ENCODE peak calls at places on chromosome 4, in ten cellular contexts. One of them, this sample, is unnamed.

GRCh38 chr4:183828125-183828524 is 77.0 kb upstream of the STOX2 start:
- DNase-seq in upper lobe of left lung: no peak
- DNase-seq in heart left ventricle: no peak
- DNase-seq in foreskin fibroblast: no peak
- DNase-seq in adrenal gland: no peak
- DNase-seq in adipocyte: no peak
- DNase-seq in fibroblast of lung: no peak
- DNase-seq in transverse colon: peak; percentile 29
- DNase-seq in ascending aorta: no peak
- DNase-seq in retinal pigment epithelial cell: no peak
- DNase-seq in this sample: no peak

GRCh38 chr4:127965803-127966175 is 583 bp downstream of the ABHD18 start:
- DNase-seq in upper lobe of left lung: peak; percentile 90
- DNase-seq in heart left ventricle: peak; percentile 53
- DNase-seq in foreskin fibroblast: peak; percentile 52
- DNase-seq in adrenal gland: peak; percentile 36
- DNase-seq in adipocyte: peak; percentile 40
- DNase-seq in fibroblast of lung: peak; percentile 21
- DNase-seq in transverse colon: peak; percentile 70
- DNase-seq in ascending aorta: no peak
- DNase-seq in retinal pigment epithelial cell: peak; percentile 3
- DNase-seq in this sample: no peak

GRCh38 chr4:118076958-118077766 is 42.9 kb downstream of the NDST3 start:
- DNase-seq in upper lobe of left lung: no peak
- DNase-seq in heart left ventricle: no peak
- DNase-seq in foreskin fibroblast: peak; percentile 46
- DNase-seq in adrenal gland: no peak
- DNase-seq in adipocyte: peak; percentile 50
- DNase-seq in fibroblast of lung: peak; percentile 0
- DNase-seq in transverse colon: peak; percentile 11
- DNase-seq in ascending aorta: no peak
- DNase-seq in retinal pigment epithelial cell: no peak
- DNase-seq in this sample: no peak

GRCh38 chr4:109385260-109385659 is 48.4 kb upstream of the SEC24B start:
- DNase-seq in upper lobe of left lung: peak; percentile 48
- DNase-seq in heart left ventricle: no peak
- DNase-seq in foreskin fibroblast: no peak
- DNase-seq in adrenal gland: no peak
- DNase-seq in adipocyte: no peak
- DNase-seq in fibroblast of lung: no peak
- DNase-seq in transverse colon: no peak
- DNase-seq in ascending aorta: no peak
- DNase-seq in retinal pigment epithelial cell: no peak
- DNase-seq in this sample: no peak

GRCh38 chr4:99324978-99325377 is 3.8 kb upstream of the ADH1B start:
- DNase-seq in upper lobe of left lung: no peak
- DNase-seq in heart left ventricle: peak; percentile 54
- DNase-seq in foreskin fibroblast: peak; percentile 92
- DNase-seq in adrenal gland: peak; percentile 44
- DNase-seq in adipocyte: peak; percentile 96
- DNase-seq in fibroblast of lung: peak; percentile 17
- DNase-seq in transverse colon: peak; percentile 51
- DNase-seq in ascending aorta: peak; percentile 83
- DNase-seq in retinal pigment epithelial cell: no peak
- DNase-seq in this sample: no peak

GRCh38 chr4:26083987-26084386 is 170.0 kb downstream of the SMIM20 start:
- DNase-seq in upper lobe of left lung: no peak
- DNase-seq in heart left ventricle: no peak
- DNase-seq in foreskin fibroblast: peak; percentile 95
- DNase-seq in adrenal gland: no peak
- DNase-seq in adipocyte: peak; percentile 90
- DNase-seq in fibroblast of lung: peak; percentile 96
- DNase-seq in transverse colon: no peak
- DNase-seq in ascending aorta: no peak
- DNase-seq in retinal pigment epithelial cell: peak; percentile 80
- DNase-seq in this sample: no peak

GRCh38 chr4:117626664-117627063 is 407.6 kb upstream of the NDST3 start:
- DNase-seq in upper lobe of left lung: no peak
- DNase-seq in heart left ventricle: no peak
- DNase-seq in foreskin fibroblast: no peak
- DNase-seq in adrenal gland: no peak
- DNase-seq in adipocyte: no peak
- DNase-seq in fibroblast of lung: no peak
- DNase-seq in transverse colon: no peak
- DNase-seq in ascending aorta: no peak
- DNase-seq in retinal pigment epithelial cell: no peak
- DNase-seq in this sample: no peak

GRCh38 chr4:78379040-78379439 is 172.5 kb upstream of the ANXA3 start:
- DNase-seq in upper lobe of left lung: no peak
- DNase-seq in heart left ventricle: no peak
- DNase-seq in foreskin fibroblast: peak; percentile 14
- DNase-seq in adrenal gland: no peak
- DNase-seq in adipocyte: no peak
- DNase-seq in fibroblast of lung: peak; percentile 15
- DNase-seq in transverse colon: no peak
- DNase-seq in ascending aorta: no peak
- DNase-seq in retinal pigment epithelial cell: no peak
- DNase-seq in this sample: no peak

GRCh38 chr4:180560896-180561295 is 1682.3 kb upstream of the TENM3 start:
- DNase-seq in upper lobe of left lung: no peak
- DNase-seq in heart left ventricle: no peak
- DNase-seq in foreskin fibroblast: no peak
- DNase-seq in adrenal gland: no peak
- DNase-seq in adipocyte: peak; percentile 88
- DNase-seq in fibroblast of lung: peak; percentile 73
- DNase-seq in transverse colon: no peak
- DNase-seq in ascending aorta: no peak
- DNase-seq in retinal pigment epithelial cell: peak; percentile 51
- DNase-seq in this sample: no peak

GRCh38 chr4:48944252-48944651 is 37.7 kb upstream of the OCIAD2 start:
- DNase-seq in upper lobe of left lung: no peak
- DNase-seq in heart left ventricle: no peak
- DNase-seq in foreskin fibroblast: no peak
- DNase-seq in adrenal gland: no peak
- DNase-seq in adipocyte: no peak
- DNase-seq in fibroblast of lung: peak; percentile 71
- DNase-seq in transverse colon: peak; percentile 33
- DNase-seq in ascending aorta: no peak
- DNase-seq in retinal pigment epithelial cell: no peak
- DNase-seq in this sample: no peak

GRCh38 chr4:96983830-96984229 is 1143.9 kb downstream of the PDHA2 start:
- DNase-seq in upper lobe of left lung: no peak
- DNase-seq in heart left ventricle: no peak
- DNase-seq in foreskin fibroblast: no peak
- DNase-seq in adrenal gland: no peak
- DNase-seq in adipocyte: no peak
- DNase-seq in fibroblast of lung: no peak
- DNase-seq in transverse colon: no peak
- DNase-seq in ascending aorta: no peak
- DNase-seq in retinal pigment epithelial cell: no peak
- DNase-seq in this sample: no peak

GRCh38 chr4:103026868-103027267 is 7.4 kb upstream of the SLC9B1 start:
- DNase-seq in upper lobe of left lung: no peak
- DNase-seq in heart left ventricle: no peak
- DNase-seq in foreskin fibroblast: peak; percentile 20
- DNase-seq in adrenal gland: no peak
- DNase-seq in adipocyte: no peak
- DNase-seq in fibroblast of lung: no peak
- DNase-seq in transverse colon: no peak
- DNase-seq in ascending aorta: no peak
- DNase-seq in retinal pigment epithelial cell: no peak
- DNase-seq in this sample: no peak

GRCh38 chr4:61520688-61521160 is 320.6 kb downstream of the ADGRL3 start:
- DNase-seq in upper lobe of left lung: no peak
- DNase-seq in heart left ventricle: no peak
- DNase-seq in foreskin fibroblast: peak; percentile 19
- DNase-seq in adrenal gland: no peak
- DNase-seq in adipocyte: no peak
- DNase-seq in fibroblast of lung: peak; percentile 85
- DNase-seq in transverse colon: no peak
- DNase-seq in ascending aorta: no peak
- DNase-seq in retinal pigment epithelial cell: peak; percentile 68
- DNase-seq in this sample: no peak

GRCh38 chr4:77994194-77994721 is 62.9 kb upstream of the FRAS1 start:
- DNase-seq in upper lobe of left lung: no peak
- DNase-seq in heart left ventricle: peak; percentile 24
- DNase-seq in foreskin fibroblast: peak; percentile 81
- DNase-seq in adrenal gland: no peak
- DNase-seq in adipocyte: peak; percentile 88
- DNase-seq in fibroblast of lung: peak; percentile 67
- DNase-seq in transverse colon: no peak
- DNase-seq in ascending aorta: no peak
- DNase-seq in retinal pigment epithelial cell: peak; percentile 49
- DNase-seq in this sample: no peak

GRCh38 chr4:24770111-24770584 is 25.2 kb upstream of the SOD3 start:
- DNase-seq in upper lobe of left lung: no peak
- DNase-seq in heart left ventricle: no peak
- DNase-seq in foreskin fibroblast: peak; percentile 91
- DNase-seq in adrenal gland: no peak
- DNase-seq in adipocyte: peak; percentile 32
- DNase-seq in fibroblast of lung: peak; percentile 98
- DNase-seq in transverse colon: no peak
- DNase-seq in ascending aorta: no peak
- DNase-seq in retinal pigment epithelial cell: peak; percentile 90
- DNase-seq in this sample: no peak

GRCh38 chr4:5887361-5888221 is 5.3 kb downstream of the CRMP1 start:
- DNase-seq in upper lobe of left lung: no peak
- DNase-seq in heart left ventricle: no peak
- DNase-seq in foreskin fibroblast: no peak
- DNase-seq in adrenal gland: no peak
- DNase-seq in adipocyte: no peak
- DNase-seq in fibroblast of lung: peak; percentile 25
- DNase-seq in transverse colon: no peak
- DNase-seq in ascending aorta: no peak
- DNase-seq in retinal pigment epithelial cell: no peak
- DNase-seq in this sample: no peak
- H3K4me3 ChIP-seq in upper lobe of left lung: peak overlapping the region; percentile 0
- H3K4me3 ChIP-seq in heart left ventricle: peak overlapping the region; percentile 42
- H3K4me3 ChIP-seq in foreskin fibroblast: no peak overlapping the region
- H3K4me3 ChIP-seq in adrenal gland: no peak overlapping the region
- H3K4me3 ChIP-seq in adipocyte: no peak overlapping the region
- H3K4me3 ChIP-seq in fibroblast of lung: no peak overlapping the region
- H3K4me3 ChIP-seq in transverse colon: peak overlapping the region; percentile 27
- H3K4me3 ChIP-seq in ascending aorta: peak overlapping the region; percentile 49
- H3K4me3 ChIP-seq in retinal pigment epithelial cell: peak overlapping the region; percentile 15
- H3K4me3 ChIP-seq in this sample: peak overlapping the region; percentile 68

DNA sequence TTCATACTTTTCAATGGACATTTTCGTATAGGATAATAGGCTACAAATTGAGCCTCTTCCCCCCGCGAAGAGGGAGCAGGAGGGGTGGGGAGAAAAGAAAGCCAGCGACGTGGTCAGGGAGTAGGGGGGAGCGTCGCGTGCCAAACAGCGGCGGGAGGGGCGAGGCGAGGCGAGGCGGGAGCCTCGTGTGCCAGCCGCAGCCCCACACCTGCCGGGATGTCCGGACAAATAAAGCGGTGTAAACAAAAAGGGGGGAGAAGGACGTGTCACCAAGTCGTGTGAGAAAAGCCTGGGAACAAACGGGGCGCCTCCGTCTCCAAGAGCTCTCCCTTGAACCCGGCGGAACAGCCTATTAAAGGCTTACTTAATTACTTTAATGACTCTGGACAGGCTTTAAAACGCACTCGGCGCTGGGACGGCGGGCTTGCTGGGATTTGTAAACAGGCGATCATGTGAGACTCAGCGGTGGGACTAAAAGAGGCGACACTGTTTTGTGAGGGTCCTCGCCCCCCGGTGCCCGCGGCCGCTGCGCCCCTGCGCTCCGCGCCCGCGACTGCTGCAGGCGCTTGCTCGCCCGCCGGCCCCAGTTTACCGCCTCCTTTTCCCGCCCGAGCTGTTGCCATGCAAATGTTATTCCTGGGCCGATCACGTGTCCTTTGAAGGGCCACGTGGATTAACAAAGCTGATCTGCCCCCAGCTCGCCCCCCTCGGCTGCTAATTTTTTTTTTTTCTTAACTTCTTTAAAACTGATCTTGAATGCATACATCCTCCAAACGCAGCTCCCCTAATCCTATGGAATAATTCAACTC is at the start of gene HELT:
- DNase-seq in upper lobe of left lung: peak; percentile 79
- DNase-seq in heart left ventricle: no peak
- DNase-seq in foreskin fibroblast: peak; percentile 17
- DNase-seq in adrenal gland: no peak
- DNase-seq in adipocyte: no peak
- DNase-seq in fibroblast of lung: no peak
- DNase-seq in transverse colon: no peak
- DNase-seq in ascending aorta: no peak
- DNase-seq in retinal pigment epithelial cell: no peak
- DNase-seq in this sample: no peak
- H3K4me3 ChIP-seq in upper lobe of left lung: no peak within 1 kb of the TSS
- H3K4me3 ChIP-seq in heart left ventricle: peak within 1 kb of the TSS; percentile 5
- H3K4me3 ChIP-seq in foreskin fibroblast: no peak within 1 kb of the TSS
- H3K4me3 ChIP-seq in adrenal gland: no peak within 1 kb of the TSS
- H3K4me3 ChIP-seq in adipocyte: no peak within 1 kb of the TSS
- H3K4me3 ChIP-seq in fibroblast of lung: no peak within 1 kb of the TSS
- H3K4me3 ChIP-seq in transverse colon: no peak within 1 kb of the TSS
- H3K4me3 ChIP-seq in ascending aorta: peak within 1 kb of the TSS; percentile 42
- H3K4me3 ChIP-seq in retinal pigment epithelial cell: no peak within 1 kb of the TSS
- H3K4me3 ChIP-seq in this sample: no peak within 1 kb of the TSS

GRCh38 chr4:163164110-163164509 is 2.6 kb downstream of the NAF1 start:
- DNase-seq in upper lobe of left lung: no peak
- DNase-seq in heart left ventricle: no peak
- DNase-seq in foreskin fibroblast: no peak
- DNase-seq in adrenal gland: no peak
- DNase-seq in adipocyte: no peak
- DNase-seq in fibroblast of lung: no peak
- DNase-seq in transverse colon: no peak
- DNase-seq in ascending aorta: no peak
- DNase-seq in retinal pigment epithelial cell: no peak
- DNase-seq in this sample: no peak
- H3K4me3 ChIP-seq in upper lobe of left lung: no peak overlapping the region
- H3K4me3 ChIP-seq in heart left ventricle: no peak overlapping the region
- H3K4me3 ChIP-seq in foreskin fibroblast: no peak overlapping the region
- H3K4me3 ChIP-seq in adrenal gland: no peak overlapping the region
- H3K4me3 ChIP-seq in adipocyte: no peak overlapping the region
- H3K4me3 ChIP-seq in fibroblast of lung: no peak overlapping the region
- H3K4me3 ChIP-seq in transverse colon: no peak overlapping the region
- H3K4me3 ChIP-seq in ascending aorta: no peak overlapping the region
- H3K4me3 ChIP-seq in retinal pigment epithelial cell: no peak overlapping the region
- H3K4me3 ChIP-seq in this sample: no peak overlapping the region

DNA sequence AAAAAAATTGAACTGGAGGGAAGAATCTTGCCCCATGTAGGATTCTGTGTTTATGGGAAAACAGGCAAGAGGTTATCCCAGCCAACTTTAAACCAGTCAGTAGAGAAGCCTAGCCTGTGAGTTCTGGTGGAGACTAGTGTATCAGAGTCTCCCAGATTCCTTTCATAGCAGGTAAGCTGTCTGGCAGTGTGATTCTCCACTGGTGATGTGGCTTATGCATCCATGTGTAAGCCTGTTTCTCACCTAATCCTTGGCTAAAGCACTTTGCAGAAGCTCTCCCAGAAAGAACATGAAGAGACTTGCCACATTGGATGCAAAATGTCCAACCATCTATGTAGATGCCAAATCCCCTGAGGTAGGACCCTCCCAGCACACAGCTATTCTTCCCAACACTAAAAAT is 111.7 kb downstream of the CHRNA9 start:
- DNase-seq in upper lobe of left lung: no peak
- DNase-seq in heart left ventricle: no peak
- DNase-seq in foreskin fibroblast: no peak
- DNase-seq in adrenal gland: no peak
- DNase-seq in adipocyte: no peak
- DNase-seq in fibroblast of lung: peak; percentile 48
- DNase-seq in transverse colon: no peak
- DNase-seq in ascending aorta: no peak
- DNase-seq in retinal pigment epithelial cell: peak; percentile 36
- DNase-seq in this sample: no peak
- H3K4me3 ChIP-seq in upper lobe of left lung: no peak overlapping the region
- H3K4me3 ChIP-seq in heart left ventricle: no peak overlapping the region
- H3K4me3 ChIP-seq in foreskin fibroblast: no peak overlapping the region
- H3K4me3 ChIP-seq in adrenal gland: no peak overlapping the region
- H3K4me3 ChIP-seq in adipocyte: no peak overlapping the region
- H3K4me3 ChIP-seq in fibroblast of lung: no peak overlapping the region
- H3K4me3 ChIP-seq in transverse colon: no peak overlapping the region
- H3K4me3 ChIP-seq in ascending aorta: no peak overlapping the region
- H3K4me3 ChIP-seq in retinal pigment epithelial cell: no peak overlapping the region
- H3K4me3 ChIP-seq in this sample: no peak overlapping the region